ENCODE peak calls at places on chromosomes 4 and X, in five cellular contexts. One of them, this sample, is unnamed.
A peak's percentile ranks its signal among the peaks of the same experiment; 100 is the strongest.

GRCh38 chrX:9598344-9598743 is 133.5 kb downstream of the TBL1X start:
- DNase-seq in upper lobe of right lung: no peak
- DNase-seq in cardiac fibroblast: no peak
- DNase-seq in right lobe of liver: no peak
- DNase-seq in activated CD8-positive, alpha-beta T cell treated with anti-CD3 and anti-CD28 coated beads for 36 hours: no peak
- DNase-seq in this sample: no peak

GRCh38 chr4:38242822-38243384 is 282.7 kb downstream of the PTTG2 start:
- DNase-seq in upper lobe of right lung: no peak
- DNase-seq in cardiac fibroblast: no peak
- DNase-seq in right lobe of liver: no peak
- DNase-seq in activated CD8-positive, alpha-beta T cell treated with anti-CD3 and anti-CD28 coated beads for 36 hours: no peak
- DNase-seq in this sample: no peak

GRCh38 chr4:144666539-144667175 is 20.7 kb downstream of the HHIP start:
- DNase-seq in upper lobe of right lung: no peak
- DNase-seq in cardiac fibroblast: peak; percentile 57
- DNase-seq in right lobe of liver: no peak
- DNase-seq in activated CD8-positive, alpha-beta T cell treated with anti-CD3 and anti-CD28 coated beads for 36 hours: no peak
- DNase-seq in this sample: no peak

GRCh38 chr4:181688416-181688815 is 554.8 kb upstream of the TENM3 start:
- DNase-seq in upper lobe of right lung: no peak
- DNase-seq in cardiac fibroblast: no peak
- DNase-seq in right lobe of liver: no peak
- DNase-seq in activated CD8-positive, alpha-beta T cell treated with anti-CD3 and anti-CD28 coated beads for 36 hours: no peak
- DNase-seq in this sample: no peak

GRCh38 chr4:55906999-55907398 is 41.7 kb upstream of the CEP135 start:
- DNase-seq in upper lobe of right lung: no peak
- DNase-seq in cardiac fibroblast: no peak
- DNase-seq in right lobe of liver: no peak
- DNase-seq in activated CD8-positive, alpha-beta T cell treated with anti-CD3 and anti-CD28 coated beads for 36 hours: peak; percentile 15
- DNase-seq in this sample: no peak

GRCh38 chr4:135368826-135369225 is 1167.2 kb upstream of the PABPC4L start:
- DNase-seq in upper lobe of right lung: no peak
- DNase-seq in cardiac fibroblast: peak; percentile 5
- DNase-seq in right lobe of liver: no peak
- DNase-seq in activated CD8-positive, alpha-beta T cell treated with anti-CD3 and anti-CD28 coated beads for 36 hours: no peak
- DNase-seq in this sample: no peak

GRCh38 chr4:148166132-148166531 is 276.1 kb downstream of the NR3C2 start:
- DNase-seq in upper lobe of right lung: no peak
- DNase-seq in cardiac fibroblast: peak; percentile 30
- DNase-seq in right lobe of liver: no peak
- DNase-seq in activated CD8-positive, alpha-beta T cell treated with anti-CD3 and anti-CD28 coated beads for 36 hours: no peak
- DNase-seq in this sample: no peak

GRCh38 chr4:150799207-150799606 is 215.9 kb downstream of the LRBA start:
- DNase-seq in upper lobe of right lung: no peak
- DNase-seq in cardiac fibroblast: no peak
- DNase-seq in right lobe of liver: no peak
- DNase-seq in activated CD8-positive, alpha-beta T cell treated with anti-CD3 and anti-CD28 coated beads for 36 hours: no peak
- DNase-seq in this sample: no peak

GRCh38 chr4:121252224-121252806 is 88.2 kb upstream of the TNIP3 start:
- DNase-seq in upper lobe of right lung: peak; percentile 70
- DNase-seq in cardiac fibroblast: peak; percentile 80
- DNase-seq in right lobe of liver: peak; percentile 64
- DNase-seq in activated CD8-positive, alpha-beta T cell treated with anti-CD3 and anti-CD28 coated beads for 36 hours: peak; percentile 75
- DNase-seq in this sample: peak; percentile 56

GRCh38 chrX:2705036-2705435 is 13.9 kb downstream of the CD99 start:
- DNase-seq in upper lobe of right lung: no peak
- DNase-seq in cardiac fibroblast: peak; percentile 63
- DNase-seq in right lobe of liver: no peak
- DNase-seq in activated CD8-positive, alpha-beta T cell treated with anti-CD3 and anti-CD28 coated beads for 36 hours: no peak
- DNase-seq in this sample: no peak

GRCh38 chrX:43745938-43746721 is 90.0 kb downstream of the MAOA start:
- DNase-seq in upper lobe of right lung: no peak
- DNase-seq in cardiac fibroblast: no peak
- DNase-seq in right lobe of liver: no peak
- DNase-seq in activated CD8-positive, alpha-beta T cell treated with anti-CD3 and anti-CD28 coated beads for 36 hours: no peak
- DNase-seq in this sample: no peak

GRCh38 chr4:122827258-122827887 is 742 bp downstream of the FGF2 start:
- DNase-seq in upper lobe of right lung: peak; percentile 66
- DNase-seq in cardiac fibroblast: peak; percentile 56
- DNase-seq in right lobe of liver: peak; percentile 30
- DNase-seq in activated CD8-positive, alpha-beta T cell treated with anti-CD3 and anti-CD28 coated beads for 36 hours: peak; percentile 26
- DNase-seq in this sample: peak; percentile 65

GRCh38 chrX:146278381-146278780 is 460.8 kb downstream of the SLITRK2 start:
- DNase-seq in upper lobe of right lung: no peak
- DNase-seq in cardiac fibroblast: no peak
- DNase-seq in right lobe of liver: no peak
- DNase-seq in activated CD8-positive, alpha-beta T cell treated with anti-CD3 and anti-CD28 coated beads for 36 hours: no peak
- DNase-seq in this sample: no peak

GRCh38 chr4:36676139-36677050 is 395.0 kb downstream of the DTHD1 start:
- DNase-seq in upper lobe of right lung: no peak
- DNase-seq in cardiac fibroblast: no peak
- DNase-seq in right lobe of liver: no peak
- DNase-seq in activated CD8-positive, alpha-beta T cell treated with anti-CD3 and anti-CD28 coated beads for 36 hours: no peak
- DNase-seq in this sample: no peak

GRCh38 chr4:54254116-54254914 is 25.2 kb downstream of the PDGFRA start:
- DNase-seq in upper lobe of right lung: no peak
- DNase-seq in cardiac fibroblast: no peak
- DNase-seq in right lobe of liver: no peak
- DNase-seq in activated CD8-positive, alpha-beta T cell treated with anti-CD3 and anti-CD28 coated beads for 36 hours: no peak
- DNase-seq in this sample: no peak

GRCh38 chrX:115233497-115234219 is at the start of gene LRCH2:
- DNase-seq in upper lobe of right lung: peak; percentile 68
- DNase-seq in cardiac fibroblast: peak; percentile 58
- DNase-seq in right lobe of liver: peak; percentile 18
- DNase-seq in activated CD8-positive, alpha-beta T cell treated with anti-CD3 and anti-CD28 coated beads for 36 hours: no peak
- DNase-seq in this sample: peak; percentile 7

GRCh38 chr4:53640576-53641459 is 49.5 kb upstream of the LNX1 start:
- DNase-seq in upper lobe of right lung: peak; percentile 66
- DNase-seq in cardiac fibroblast: peak; percentile 46
- DNase-seq in right lobe of liver: no peak
- DNase-seq in activated CD8-positive, alpha-beta T cell treated with anti-CD3 and anti-CD28 coated beads for 36 hours: no peak
- DNase-seq in this sample: peak; percentile 20

GRCh38 chr4:158020734-158021346 is 152.0 kb downstream of the GASK1B start:
- DNase-seq in upper lobe of right lung: no peak
- DNase-seq in cardiac fibroblast: peak; percentile 86
- DNase-seq in right lobe of liver: no peak
- DNase-seq in activated CD8-positive, alpha-beta T cell treated with anti-CD3 and anti-CD28 coated beads for 36 hours: no peak
- DNase-seq in this sample: no peak

GRCh38 chr4:112082954-112083586 is 62.2 kb upstream of the FAM241A start:
- DNase-seq in upper lobe of right lung: no peak
- DNase-seq in cardiac fibroblast: peak; percentile 73
- DNase-seq in right lobe of liver: no peak
- DNase-seq in activated CD8-positive, alpha-beta T cell treated with anti-CD3 and anti-CD28 coated beads for 36 hours: no peak
- DNase-seq in this sample: no peak

GRCh38 chr4:1035510-1035909 is 24.1 kb downstream of the FGFRL1 start:
- DNase-seq in upper lobe of right lung: no peak
- DNase-seq in cardiac fibroblast: peak; percentile 42
- DNase-seq in right lobe of liver: no peak
- DNase-seq in activated CD8-positive, alpha-beta T cell treated with anti-CD3 and anti-CD28 coated beads for 36 hours: no peak
- DNase-seq in this sample: no peak
- TF ChIP-seq CTCF in upper lobe of right lung: no peak
- TF ChIP-seq CTCF in cardiac fibroblast: no peak
- TF ChIP-seq CTCF in right lobe of liver: no peak
- TF ChIP-seq CTCF in activated CD8-positive, alpha-beta T cell treated with anti-CD3 and anti-CD28 coated beads for 36 hours: no peak
- TF ChIP-seq CTCF in this sample: no peak

GRCh38 chr4:7239844-7240243 is 47.5 kb downstream of the SORCS2 start:
- DNase-seq in upper lobe of right lung: no peak
- DNase-seq in cardiac fibroblast: no peak
- DNase-seq in right lobe of liver: no peak
- DNase-seq in activated CD8-positive, alpha-beta T cell treated with anti-CD3 and anti-CD28 coated beads for 36 hours: no peak
- DNase-seq in this sample: no peak

GRCh38 chr4:7239101-7239820 is 46.9 kb downstream of the SORCS2 start:
- DNase-seq in upper lobe of right lung: no peak
- DNase-seq in cardiac fibroblast: no peak
- DNase-seq in right lobe of liver: no peak
- DNase-seq in activated CD8-positive, alpha-beta T cell treated with anti-CD3 and anti-CD28 coated beads for 36 hours: no peak
- DNase-seq in this sample: no peak

GRCh38 chr4:7237863-7238262 is 45.5 kb downstream of the SORCS2 start:
- DNase-seq in upper lobe of right lung: no peak
- DNase-seq in cardiac fibroblast: no peak
- DNase-seq in right lobe of liver: no peak
- DNase-seq in activated CD8-positive, alpha-beta T cell treated with anti-CD3 and anti-CD28 coated beads for 36 hours: no peak
- DNase-seq in this sample: no peak

GRCh38 chr4:7236847-7237246 is 44.5 kb downstream of the SORCS2 start:
- DNase-seq in upper lobe of right lung: no peak
- DNase-seq in cardiac fibroblast: peak; percentile 71
- DNase-seq in right lobe of liver: no peak
- DNase-seq in activated CD8-positive, alpha-beta T cell treated with anti-CD3 and anti-CD28 coated beads for 36 hours: no peak
- DNase-seq in this sample: no peak

DNA sequence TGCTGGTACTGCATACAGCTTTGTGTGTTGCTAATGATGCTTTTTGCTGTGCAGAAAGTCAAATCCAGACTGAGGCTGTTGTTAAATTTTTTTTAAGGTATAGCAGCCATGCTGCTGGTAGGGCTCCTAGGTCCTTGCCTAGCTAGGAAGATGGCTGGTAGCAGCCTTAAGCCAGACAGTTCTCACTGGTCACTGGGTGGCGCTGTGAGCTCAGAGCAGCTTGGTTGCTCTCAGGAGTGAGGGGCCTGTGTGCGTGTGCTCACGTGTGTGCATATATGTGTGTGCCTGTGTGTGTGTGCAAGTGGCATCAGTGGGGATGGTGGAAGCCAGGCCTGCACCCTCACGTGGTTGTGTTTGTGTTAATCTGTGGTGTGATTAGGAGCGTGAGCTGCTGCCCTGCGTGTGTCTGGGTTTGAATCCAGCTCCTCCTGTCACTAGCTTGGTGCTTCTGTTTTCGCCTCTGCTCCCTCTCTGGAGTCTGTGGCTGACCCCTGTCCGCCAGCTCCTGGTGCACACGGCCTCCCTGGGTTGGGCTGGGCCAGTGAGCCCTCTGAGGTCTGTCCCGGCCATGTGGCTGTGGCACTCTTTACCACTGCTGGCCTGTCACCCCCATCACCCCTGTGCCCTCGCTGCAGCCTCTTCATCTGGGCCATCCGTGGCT is 46.1 kb downstream of the SORCS2 start:
- DNase-seq in upper lobe of right lung: no peak
- DNase-seq in cardiac fibroblast: no peak
- DNase-seq in right lobe of liver: no peak
- DNase-seq in activated CD8-positive, alpha-beta T cell treated with anti-CD3 and anti-CD28 coated beads for 36 hours: peak; percentile 27
- DNase-seq in this sample: no peak
- TF ChIP-seq CTCF in upper lobe of right lung: peak; percentile 6
- TF ChIP-seq CTCF in cardiac fibroblast: no peak
- TF ChIP-seq CTCF in right lobe of liver: no peak
- TF ChIP-seq CTCF in activated CD8-positive, alpha-beta T cell treated with anti-CD3 and anti-CD28 coated beads for 36 hours: no peak
- TF ChIP-seq CTCF in this sample: peak; percentile 5

DNA sequence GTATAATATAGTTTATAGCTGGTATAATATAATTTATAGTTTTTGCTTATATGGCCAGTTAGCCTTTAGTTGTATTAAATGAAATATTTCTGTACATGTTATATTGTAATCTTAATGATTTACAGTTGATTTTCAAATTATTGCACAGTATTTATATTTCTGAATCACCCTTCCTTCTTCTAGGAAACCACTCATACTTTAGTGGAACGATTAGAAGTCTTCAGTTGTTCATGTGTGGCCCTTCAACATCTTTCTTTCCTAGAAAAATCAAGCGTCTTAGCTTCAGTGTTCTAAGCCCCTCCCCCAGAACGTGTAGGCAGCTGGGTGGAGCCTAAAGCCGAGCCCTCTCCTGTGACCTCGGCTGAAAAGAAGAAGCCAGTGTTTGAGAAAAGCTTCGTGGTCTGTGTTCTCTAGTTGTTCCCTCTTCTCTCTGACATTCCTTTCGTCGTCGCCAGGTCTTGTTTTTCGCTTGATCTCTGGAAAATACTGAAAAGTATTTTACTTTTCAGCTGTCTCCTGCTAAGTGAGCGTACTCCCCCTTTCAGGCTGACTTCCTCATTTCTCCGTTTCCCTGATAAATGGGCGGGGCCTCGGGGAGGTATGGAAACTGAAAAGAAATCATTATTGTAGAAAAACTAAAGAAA is at the start of gene C4orf33:
- DNase-seq in upper lobe of right lung: peak; percentile 85
- DNase-seq in cardiac fibroblast: peak; percentile 78
- DNase-seq in right lobe of liver: peak; percentile 72
- DNase-seq in activated CD8-positive, alpha-beta T cell treated with anti-CD3 and anti-CD28 coated beads for 36 hours: peak; percentile 91
- DNase-seq in this sample: peak; percentile 75
- TF ChIP-seq CTCF in upper lobe of right lung: no peak
- TF ChIP-seq CTCF in cardiac fibroblast: no peak
- TF ChIP-seq CTCF in right lobe of liver: no peak
- TF ChIP-seq CTCF in activated CD8-positive, alpha-beta T cell treated with anti-CD3 and anti-CD28 coated beads for 36 hours: no peak
- TF ChIP-seq CTCF in this sample: no peak

DNA sequence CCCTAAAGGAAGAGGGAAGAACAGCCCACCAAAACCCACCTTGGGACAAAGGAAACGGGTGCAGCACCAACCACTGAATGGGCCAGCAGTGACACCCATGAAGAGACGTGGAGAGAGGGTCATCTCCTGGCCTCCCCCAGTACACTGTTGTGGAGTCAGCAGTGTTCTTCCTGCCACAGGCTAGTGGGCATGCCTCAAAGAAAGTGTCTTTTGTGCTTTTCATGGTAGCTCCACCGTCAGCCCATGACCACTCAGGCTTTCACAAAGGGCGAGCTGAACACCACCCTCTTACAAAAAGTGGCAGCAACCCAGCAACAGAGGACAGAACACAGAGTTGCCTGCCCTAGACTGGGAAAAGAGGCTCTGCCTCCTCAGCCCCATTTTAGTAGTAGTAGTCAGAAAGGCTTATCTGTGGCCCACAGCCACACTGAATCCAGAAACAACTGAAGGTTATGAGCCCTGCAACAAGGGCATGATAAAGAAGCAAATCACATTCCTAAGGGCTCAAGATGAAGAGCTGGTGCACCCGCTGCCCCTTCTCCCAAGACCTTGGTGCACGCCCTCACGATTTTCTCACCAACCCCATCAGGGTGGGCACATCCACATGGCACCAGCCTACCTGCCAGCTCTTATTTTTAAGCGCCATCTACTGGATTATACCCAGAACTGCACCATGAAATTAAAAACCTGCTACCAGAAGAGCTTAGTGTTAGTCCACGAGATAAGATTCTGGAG is 53.1 kb downstream of the RAB28 start:
- DNase-seq in upper lobe of right lung: no peak
- DNase-seq in cardiac fibroblast: no peak
- DNase-seq in right lobe of liver: no peak
- DNase-seq in activated CD8-positive, alpha-beta T cell treated with anti-CD3 and anti-CD28 coated beads for 36 hours: no peak
- DNase-seq in this sample: no peak
- TF ChIP-seq CTCF in upper lobe of right lung: peak; percentile 12
- TF ChIP-seq CTCF in cardiac fibroblast: no peak
- TF ChIP-seq CTCF in right lobe of liver: peak; percentile 24
- TF ChIP-seq CTCF in activated CD8-positive, alpha-beta T cell treated with anti-CD3 and anti-CD28 coated beads for 36 hours: peak; percentile 36
- TF ChIP-seq CTCF in this sample: peak; percentile 12

GRCh38 chrX:39935414-39936064 is 162.2 kb downstream of the BCOR start:
- DNase-seq in upper lobe of right lung: no peak
- DNase-seq in cardiac fibroblast: no peak
- DNase-seq in right lobe of liver: no peak
- DNase-seq in activated CD8-positive, alpha-beta T cell treated with anti-CD3 and anti-CD28 coated beads for 36 hours: no peak
- DNase-seq in this sample: no peak
- TF ChIP-seq CTCF in upper lobe of right lung: no peak
- TF ChIP-seq CTCF in cardiac fibroblast: no peak
- TF ChIP-seq CTCF in right lobe of liver: no peak
- TF ChIP-seq CTCF in activated CD8-positive, alpha-beta T cell treated with anti-CD3 and anti-CD28 coated beads for 36 hours: no peak
- TF ChIP-seq CTCF in this sample: no peak

DNA sequence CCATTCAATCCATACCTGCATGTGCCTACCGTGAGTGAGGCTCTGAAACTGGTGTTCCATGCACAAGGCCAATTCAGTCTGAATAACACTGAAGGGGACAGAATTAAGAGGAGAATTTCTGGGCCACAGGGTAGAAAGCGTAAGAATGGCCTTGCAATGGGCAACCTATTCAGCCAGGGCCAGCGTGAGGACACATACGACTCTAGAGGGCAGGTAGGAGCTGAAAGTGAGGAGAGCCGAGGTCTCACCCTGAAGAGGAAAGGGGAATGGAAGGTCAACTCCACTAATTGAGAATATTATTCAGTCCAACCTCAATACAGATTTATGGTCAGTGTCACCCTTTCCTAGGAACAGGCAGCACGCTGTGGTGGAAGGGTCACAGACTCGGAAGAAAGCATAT is 202.2 kb downstream of the TRIML1 start:
- DNase-seq in upper lobe of right lung: no peak
- DNase-seq in cardiac fibroblast: no peak
- DNase-seq in right lobe of liver: no peak
- DNase-seq in activated CD8-positive, alpha-beta T cell treated with anti-CD3 and anti-CD28 coated beads for 36 hours: no peak
- DNase-seq in this sample: no peak
- TF ChIP-seq CTCF in upper lobe of right lung: no peak
- TF ChIP-seq CTCF in cardiac fibroblast: no peak
- TF ChIP-seq CTCF in right lobe of liver: no peak
- TF ChIP-seq CTCF in activated CD8-positive, alpha-beta T cell treated with anti-CD3 and anti-CD28 coated beads for 36 hours: no peak
- TF ChIP-seq CTCF in this sample: no peak

This sample was measured in GM10248.